ENCODE peak calls at places on chromosomes 6 and 20, in seven cellular contexts. G, T, P, B, C, I and V are unnamed samples.

GRCh38 chr6:55388161-55388560 is 60.9 kb downstream of the GFRAL start:
- DNase-seq in G (no peak), T (no peak), P (no peak), B (no peak), C (no peak), I (no peak), V (no peak)

GRCh38 chr6:167300902-167301425 is 9.8 kb downstream of the UNC93A start:
- DNase-seq in G (no peak), T (no peak), P (no peak), B (no peak), C (no peak), I (no peak), V (no peak)

GRCh38 chr6:32188381-32189081 is 1.5 kb downstream of the PBX2 start:
- DNase-seq in G (no peak), T (no peak), P (no peak), B (no peak), C (no peak), I (no peak), V (no peak)

GRCh38 chr20:37505263-37506165 is 15.5 kb upstream of the NNAT start:
- DNase-seq in G (no peak), T (no peak), P (no peak), B (no peak), C (no peak), I (no peak), V (no peak)

GRCh38 chr6:17865798-17866725 is 121.4 kb downstream of the KIF13A start:
- DNase-seq in G (peak), T (no peak), P (no peak), B (no peak), C (peak), I (peak), V (no peak)

GRCh38 chr6:27863962-27864905 is 48.0 kb downstream of the OR2B2 start:
- DNase-seq in G (no peak), T (no peak), P (no peak), B (no peak), C (no peak), I (no peak), V (no peak)

GRCh38 chr20:60694763-60695162 is 557.3 kb upstream of the CDH4 start:
- DNase-seq in G (no peak), T (no peak), P (no peak), B (no peak), C (no peak), I (no peak), V (no peak)

GRCh38 chr6:28211840-28212509 is 13.1 kb upstream of the ZSCAN9 start:
- DNase-seq in G (no peak), T (no peak), P (no peak), B (no peak), C (no peak), I (no peak), V (no peak)